ENCODE peak calls at places on chromosomes 3 and 15, in seven cellular contexts. C is heart right ventricle, G is AG09309, R is cardiac muscle cell, K is neural progenitor cell, J is kidney, P is astrocyte of the spinal cord. T is an unnamed sample.

GRCh38 chr15:31367730-31368344 is 41.2 kb downstream of the KLF13 start:
- DNase-seq in G (no peak), C (no peak), J (peak), P (no peak), R (no peak), K (no peak), T (no peak)

GRCh38 chr15:85496146-85496545 is 115.7 kb downstream of the AKAP13 start:
- DNase-seq in J (no peak), K (no peak), C (no peak), G (no peak), P (no peak), R (no peak), T (no peak)

GRCh38 chr3:76943058-76943457 is 96.8 kb upstream of the ROBO2 start:
- DNase-seq in J (no peak), K (no peak), C (no peak), R (peak), P (no peak), G (no peak), T (peak)

GRCh38 chr15:66089049-66089448 is 164.5 kb downstream of the MEGF11 start:
- DNase-seq in G (no peak), J (peak), K (no peak), P (no peak), R (peak), C (peak), T (no peak)

GRCh38 chr3:155426524-155427230 is 133.2 kb upstream of the STRIT1 start:
- DNase-seq in G (no peak), K (no peak), R (no peak), J (no peak), C (no peak), P (no peak), T (no peak)

GRCh38 chr3:172355836-172356235 is 92.4 kb downstream of the GHSR start:
- DNase-seq in G (peak), K (no peak), P (peak), R (no peak), C (no peak), J (no peak), T (peak)

GRCh38 chr3:72186485-72186864 is 401.5 kb upstream of the PROK2 start:
- DNase-seq in C (no peak), P (peak), G (no peak), R (no peak), K (no peak), J (no peak), T (no peak)

GRCh38 chr3:114418724-114419543 is 125.1 kb downstream of the TIGIT start:
- DNase-seq in J (no peak), K (peak), R (peak), G (peak), C (no peak), P (peak), T (peak)

GRCh38 chr3:187063286-187064081 is 75.8 kb downstream of the RPL39L start:
- DNase-seq in C (no peak), G (no peak), P (peak), K (no peak), R (peak), J (no peak), T (no peak)

GRCh38 chr3:123159926-123160635 is 41.7 kb upstream of the SEC22A start:
- DNase-seq in G (peak), J (no peak), K (no peak), C (no peak), P (peak), R (no peak), T (no peak)

GRCh38 chr15:55253580-55253979 is 36.0 kb downstream of the RAB27A start:
- DNase-seq in J (no peak), G (peak), C (no peak), P (peak), K (no peak), R (no peak), T (no peak)

GRCh38 chr3:171646357-171647133 is 163.7 kb downstream of the PLD1 start:
- DNase-seq in G (peak), P (peak), J (no peak), C (peak), R (peak), K (peak), T (peak)

GRCh38 chr3:66121288-66121687 is 82.6 kb upstream of the MAGI1 start:
- DNase-seq in J (no peak), G (no peak), K (no peak), C (no peak), P (peak), R (no peak), T (no peak)

GRCh38 chr3:157360044-157360443 is 76.6 kb upstream of the PTX3 start:
- DNase-seq in R (no peak), P (peak), G (peak), J (no peak), C (no peak), K (no peak), T (peak)

DNA sequence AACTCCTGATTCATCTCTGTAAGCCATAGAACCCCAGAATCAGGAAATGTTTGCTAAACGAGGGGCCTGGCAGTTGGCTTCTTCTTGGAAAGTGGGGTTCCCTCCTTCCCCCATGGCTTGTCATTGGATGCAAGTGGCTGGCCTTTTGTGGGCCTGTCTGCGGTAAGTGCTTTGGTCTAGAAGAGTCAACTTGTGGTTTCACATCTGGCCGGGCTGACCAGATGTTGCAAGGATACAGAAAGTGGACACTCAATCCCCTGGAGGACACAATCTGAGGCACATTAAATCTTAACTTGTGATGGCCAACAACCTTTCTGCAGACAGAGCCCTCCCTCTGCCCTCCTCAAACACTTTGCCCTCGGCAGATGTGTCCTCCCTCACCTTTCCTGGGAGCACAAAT is 1.1 kb downstream of the FAH start:
- DNase-seq in R (no peak), G (no peak), K (no peak), P (no peak), J (no peak), C (no peak), T (no peak)
- H3K4me3 ChIP-seq in R (peak), G (peak), K (peak), P (no peak), J (peak), C (no peak), T (peak)

GRCh38 chr15:79089331-79089889 is 1.2 kb downstream of the RASGRF1 start:
- DNase-seq in R (peak), J (no peak), C (no peak), K (peak), G (no peak), P (no peak), T (no peak)
- H3K4me3 ChIP-seq in R (peak), J (no peak), C (no peak), K (peak), G (no peak), P (no peak), T (no peak)

DNA sequence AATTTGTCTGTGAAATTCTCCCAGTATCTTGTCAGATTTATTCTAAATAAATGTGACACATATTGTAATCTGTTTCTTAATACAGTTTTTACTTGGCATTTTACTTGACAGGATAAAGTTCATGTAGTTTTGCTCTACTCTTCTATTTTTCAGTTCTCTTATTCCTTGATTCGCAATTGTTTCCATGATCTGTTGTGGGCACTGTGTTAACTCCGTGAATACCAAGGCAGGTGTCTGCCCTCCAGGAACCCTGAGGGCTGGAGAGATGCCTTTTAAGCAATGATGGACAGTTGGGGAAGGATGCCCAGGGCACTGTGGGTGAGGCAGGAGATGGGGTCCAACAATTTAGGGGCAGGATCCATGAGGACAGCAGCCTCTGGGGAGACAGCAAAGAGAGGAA is 3.1 kb downstream of the CLDN11 start:
- DNase-seq in J (no peak), G (no peak), C (no peak), K (no peak), R (no peak), P (no peak), T (no peak)
- H3K4me3 ChIP-seq in J (no peak), G (no peak), C (peak), K (no peak), R (no peak), P (peak), T (no peak)

GRCh38 chr3:112583105-112583504 is 21.3 kb downstream of the SLC35A5 start:
- DNase-seq in R (no peak), K (no peak), P (no peak), J (no peak), G (no peak), C (no peak), T (no peak)
- H3K4me3 ChIP-seq in R (no peak), K (no peak), P (no peak), J (no peak), G (no peak), C (no peak), T (no peak)

GRCh38 chr15:39770748-39771689 is 11.6 kb downstream of the FSIP1 start:
- DNase-seq in J (no peak), K (no peak), C (no peak), G (peak), P (peak), R (no peak), T (no peak)
- H3K4me3 ChIP-seq in J (no peak), K (no peak), C (no peak), G (no peak), P (no peak), R (no peak), T (no peak)

DNA sequence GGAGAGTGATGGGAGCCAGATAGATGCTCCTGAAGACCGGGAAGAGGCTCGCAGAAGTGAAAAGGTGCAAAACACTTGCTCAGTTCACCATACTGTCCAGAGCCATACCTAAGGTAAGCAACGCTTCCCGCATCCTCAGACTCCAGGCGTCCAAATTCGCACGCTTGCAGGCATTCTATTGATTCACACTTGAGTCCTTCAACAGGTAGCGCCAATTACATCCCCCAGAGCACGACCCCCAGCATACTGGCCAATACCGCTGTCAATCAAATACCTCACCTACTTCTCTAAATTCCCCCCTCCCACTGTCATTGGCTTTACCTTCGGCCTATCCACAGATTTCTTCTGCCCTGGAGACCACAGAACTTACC is 361 bp upstream of the STXBP5L start:
- DNase-seq in C (no peak), J (no peak), R (no peak), G (no peak), P (no peak), K (no peak), T (no peak)
- H3K4me3 ChIP-seq in C (peak), J (no peak), R (peak), G (no peak), P (no peak), K (peak), T (no peak)

GRCh38 chr3:30682434-30683155 is 76.2 kb downstream of the TGFBR2 start:
- DNase-seq in C (no peak), R (no peak), G (no peak), K (no peak), P (no peak), J (no peak), T (no peak)

GRCh38 chr3:30681276-30682211 is 75.1 kb downstream of the TGFBR2 start:
- DNase-seq in K (peak), R (no peak), C (peak), J (peak), G (peak), P (peak), T (no peak)

GRCh38 chr3:30679045-30679444 is 72.6 kb downstream of the TGFBR2 start:
- DNase-seq in C (no peak), J (no peak), P (no peak), K (no peak), R (no peak), G (no peak), T (no peak)

GRCh38 chr3:30683769-30684168 is 77.4 kb downstream of the TGFBR2 start:
- DNase-seq in R (no peak), P (no peak), J (no peak), K (no peak), G (no peak), C (no peak), T (no peak)

GRCh38 chr3:30680789-30681188 is 74.4 kb downstream of the TGFBR2 start:
- DNase-seq in K (peak), G (no peak), C (peak), J (no peak), P (peak), R (no peak), T (no peak)
- H3K4me3 ChIP-seq in K (no peak), G (no peak), C (no peak), J (no peak), P (no peak), R (no peak), T (no peak)

GRCh38 chr3:39224288-39224687 is 31.9 kb upstream of the XIRP1 start:
- DNase-seq in C (no peak), P (no peak), K (no peak), R (no peak), J (no peak), G (no peak), T (no peak)

GRCh38 chr3:39222462-39222861 is 30.1 kb upstream of the XIRP1 start:
- DNase-seq in K (no peak), C (no peak), P (no peak), G (no peak), R (no peak), J (no peak), T (no peak)

GRCh38 chr3:39222939-39223338 is 30.5 kb upstream of the XIRP1 start:
- DNase-seq in P (no peak), J (no peak), K (no peak), C (no peak), R (no peak), G (no peak), T (no peak)

GRCh38 chr3:39228496-39228895 is 36.1 kb upstream of the XIRP1 start:
- DNase-seq in K (no peak), P (no peak), G (no peak), C (no peak), J (no peak), R (no peak), T (no peak)

DNA sequence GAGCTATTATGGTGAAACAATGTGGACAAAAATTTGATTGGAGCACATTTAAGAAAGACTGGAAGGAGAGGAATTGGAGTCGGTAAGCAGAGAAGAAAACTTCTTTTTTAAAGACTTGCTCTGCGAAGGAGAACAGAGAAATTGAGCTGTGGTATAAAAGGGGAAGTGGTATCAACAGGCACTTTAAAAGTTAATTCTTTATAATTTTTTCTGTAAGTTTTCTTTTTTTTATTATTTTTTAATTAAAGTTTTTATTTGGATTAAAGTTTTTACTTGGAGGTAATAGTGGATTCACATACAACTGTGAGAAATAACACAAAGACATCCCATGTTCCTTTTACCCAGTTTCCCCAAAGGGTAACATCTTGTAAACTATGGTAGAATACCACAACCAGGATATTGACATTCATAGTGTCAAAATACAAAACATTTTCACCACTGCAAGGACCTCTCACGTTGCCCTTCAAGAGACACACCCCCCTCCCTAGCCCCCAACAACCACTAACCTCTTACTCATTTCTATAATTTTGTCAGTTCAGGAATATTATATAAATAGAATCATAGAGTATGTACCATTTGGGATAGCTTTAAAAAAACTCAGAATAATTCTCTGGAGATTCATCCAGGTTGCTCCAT is 33.8 kb upstream of the XIRP1 start:
- DNase-seq in P (no peak), R (no peak), G (no peak), J (no peak), C (no peak), K (no peak), T (no peak)
- H3K4me3 ChIP-seq in P (no peak), R (no peak), G (no peak), J (no peak), C (no peak), K (no peak), T (no peak)

GRCh38 chr3:32132121-32132520 is 25.7 kb downstream of the GPD1L start:
- DNase-seq in G (no peak), K (no peak), R (no peak), J (no peak), P (no peak), C (no peak), T (no peak)
- H3K4me3 ChIP-seq in G (no peak), K (no peak), R (no peak), J (no peak), P (no peak), C (no peak), T (no peak)

GRCh38 chr3:32111560-32111959 is 5.1 kb downstream of the GPD1L start:
- DNase-seq in P (no peak), J (no peak), K (no peak), G (no peak), R (no peak), C (no peak), T (no peak)

GRCh38 chr3:32106132-32106928 is at the start of gene GPD1L:
- DNase-seq in P (peak), J (peak), R (peak), G (peak), K (peak), C (peak), T (peak)

GRCh38 chr3:32110233-32110760 is 3.9 kb downstream of the GPD1L start:
- DNase-seq in G (no peak), K (no peak), R (no peak), P (no peak), C (no peak), J (no peak), T (no peak)

GRCh38 chr3:32106929-32107362 is 526 bp downstream of the GPD1L start:
- DNase-seq in P (peak), G (no peak), K (peak), R (no peak), J (peak), C (peak), T (no peak)

GRCh38 chr3:32109256-32109655 is 2.8 kb downstream of the GPD1L start:
- DNase-seq in G (peak), K (no peak), J (peak), C (peak), R (peak), P (peak), T (no peak)
- H3K4me3 ChIP-seq in G (no peak), K (no peak), J (no peak), C (no peak), R (no peak), P (no peak), T (no peak)